ENCODE peak calls at places on chromosome 17, in five cellular contexts. One of them, this sample, is unnamed.
A peak's percentile ranks its signal among the peaks of the same experiment; 100 is the strongest.

GRCh38 chr17:79794659-79795511 is 2.0 kb downstream of the CBX8 start:
- DNase-seq in SK-N-SH: no peak
- DNase-seq in heart left ventricle: no peak
- DNase-seq in hepatocyte: no peak
- DNase-seq in GM23248: no peak
- DNase-seq in this sample: peak; percentile 74

GRCh38 chr17:42347198-42347597 is 41.0 kb downstream of the STAT3 start:
- DNase-seq in GM23248: peak; percentile 91
- DNase-seq in heart left ventricle: peak; percentile 43
- DNase-seq in SK-N-SH: peak; percentile 27
- DNase-seq in hepatocyte: no peak
- DNase-seq in this sample: no peak

GRCh38 chr17:29165261-29165660 is 14.9 kb downstream of the MYO18A start:
- DNase-seq in SK-N-SH: no peak
- DNase-seq in hepatocyte: no peak
- DNase-seq in GM23248: no peak
- DNase-seq in heart left ventricle: no peak
- DNase-seq in this sample: no peak

GRCh38 chr17:53629188-53629587 is 193.5 kb upstream of the KIF2B start:
- DNase-seq in hepatocyte: no peak
- DNase-seq in SK-N-SH: no peak
- DNase-seq in GM23248: peak; percentile 20
- DNase-seq in heart left ventricle: no peak
- DNase-seq in this sample: no peak

GRCh38 chr17:67051837-67052236 is 7.5 kb downstream of the CACNG1 start:
- DNase-seq in hepatocyte: no peak
- DNase-seq in SK-N-SH: no peak
- DNase-seq in GM23248: no peak
- DNase-seq in heart left ventricle: no peak
- DNase-seq in this sample: no peak

GRCh38 chr17:67636841-67637240 is 80.9 kb upstream of the NOL11 start:
- DNase-seq in heart left ventricle: no peak
- DNase-seq in SK-N-SH: no peak
- DNase-seq in hepatocyte: no peak
- DNase-seq in GM23248: peak; percentile 5
- DNase-seq in this sample: no peak

GRCh38 chr17:9924735-9925191 is 19.7 kb upstream of the RCVRN start:
- DNase-seq in GM23248: peak; percentile 86
- DNase-seq in heart left ventricle: no peak
- DNase-seq in SK-N-SH: peak; percentile 61
- DNase-seq in hepatocyte: peak; percentile 84
- DNase-seq in this sample: peak; percentile 80

GRCh38 chr17:45333702-45334092 is 16.9 kb upstream of the MAP3K14 start:
- DNase-seq in heart left ventricle: no peak
- DNase-seq in GM23248: no peak
- DNase-seq in SK-N-SH: no peak
- DNase-seq in hepatocyte: no peak
- DNase-seq in this sample: no peak

GRCh38 chr17:32226881-32227280 is 38.8 kb upstream of the RHBDL3 start:
- DNase-seq in hepatocyte: no peak
- DNase-seq in GM23248: no peak
- DNase-seq in SK-N-SH: no peak
- DNase-seq in heart left ventricle: no peak
- DNase-seq in this sample: peak; percentile 18

GRCh38 chr17:32227910-32228309 is 37.7 kb upstream of the RHBDL3 start:
- DNase-seq in SK-N-SH: no peak
- DNase-seq in heart left ventricle: no peak
- DNase-seq in GM23248: no peak
- DNase-seq in hepatocyte: no peak
- DNase-seq in this sample: peak; percentile 38

GRCh38 chr17:32223703-32224102 is 41.9 kb upstream of the RHBDL3 start:
- DNase-seq in SK-N-SH: no peak
- DNase-seq in hepatocyte: no peak
- DNase-seq in GM23248: no peak
- DNase-seq in heart left ventricle: no peak
- DNase-seq in this sample: no peak

GRCh38 chr17:32222621-32223020 is 43.0 kb upstream of the RHBDL3 start:
- DNase-seq in GM23248: peak; percentile 52
- DNase-seq in hepatocyte: no peak
- DNase-seq in heart left ventricle: no peak
- DNase-seq in SK-N-SH: no peak
- DNase-seq in this sample: no peak
- H3K4me3 ChIP-seq in GM23248: no peak overlapping the region
- H3K4me3 ChIP-seq in hepatocyte: no peak overlapping the region
- H3K4me3 ChIP-seq in heart left ventricle: no peak overlapping the region
- H3K4me3 ChIP-seq in SK-N-SH: no peak overlapping the region
- H3K4me3 ChIP-seq in this sample: no peak overlapping the region

GRCh38 chr17:74631468-74632195 is 8.1 kb upstream of the CD300E start:
- DNase-seq in heart left ventricle: no peak
- DNase-seq in SK-N-SH: peak; percentile 80
- DNase-seq in GM23248: peak; percentile 74
- DNase-seq in hepatocyte: peak; percentile 71
- DNase-seq in this sample: peak; percentile 38
- H3K36me3 ChIP-seq in heart left ventricle: no peaks in the 10 kb centered on the region
- H3K36me3 ChIP-seq in SK-N-SH: no peaks in the 10 kb centered on the region
- H3K36me3 ChIP-seq in GM23248: no peaks in the 10 kb centered on the region
- H3K36me3 ChIP-seq in hepatocyte: no peaks in the 10 kb centered on the region
- H3K36me3 ChIP-seq in this sample: no peaks in the 10 kb centered on the region

DNA sequence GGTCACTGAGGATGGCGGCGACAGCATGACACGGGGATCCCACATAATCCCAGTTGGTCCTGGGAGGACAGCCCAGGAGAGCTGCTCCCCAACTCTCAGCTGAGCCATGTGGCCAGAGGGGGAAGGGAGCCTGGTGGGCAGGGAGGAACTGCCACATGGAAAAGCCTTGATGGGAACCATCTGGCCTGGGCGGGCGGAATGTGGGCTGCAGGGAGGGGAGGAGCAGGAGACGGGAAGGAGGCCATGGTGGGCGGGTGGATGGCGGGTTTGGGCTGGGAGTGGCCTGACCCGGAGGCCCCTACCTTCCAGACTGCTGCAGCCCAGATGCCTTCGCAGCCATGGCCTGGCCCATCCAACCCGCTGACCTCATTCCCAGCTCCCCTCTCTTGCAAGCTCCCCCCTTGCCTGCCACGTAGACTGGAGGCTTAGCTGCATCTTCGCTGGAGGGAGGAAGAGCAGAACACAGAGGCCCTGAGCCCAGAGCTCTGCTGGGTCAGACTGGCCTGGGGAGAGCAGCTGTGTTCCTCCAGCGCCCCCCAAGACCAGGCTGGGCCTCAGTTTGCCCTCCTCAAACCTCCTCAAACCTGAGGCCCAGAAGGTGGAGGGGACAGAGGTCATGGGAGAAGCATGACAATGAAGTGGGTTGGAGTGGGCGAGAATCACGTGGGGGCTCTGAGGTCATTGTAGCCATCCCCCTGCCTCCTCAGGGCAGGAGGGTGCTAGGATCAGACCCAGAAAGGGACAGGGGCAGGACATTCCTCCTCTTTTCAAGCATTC is 8.2 kb upstream of the COL1A1 start:
- DNase-seq in SK-N-SH: peak; percentile 96
- DNase-seq in hepatocyte: peak; percentile 92
- DNase-seq in heart left ventricle: peak; percentile 89
- DNase-seq in GM23248: peak; percentile 100
- DNase-seq in this sample: peak; percentile 90
- H3K4me3 ChIP-seq in SK-N-SH: peak overlapping the region; percentile 56
- H3K4me3 ChIP-seq in hepatocyte: no peak overlapping the region
- H3K4me3 ChIP-seq in heart left ventricle: no peak overlapping the region
- H3K4me3 ChIP-seq in GM23248: peak overlapping the region; percentile 57
- H3K4me3 ChIP-seq in this sample: no peak overlapping the region

GRCh38 chr17:77786740-77787505 is 171.6 kb upstream of the TNRC6C start:
- DNase-seq in hepatocyte: no peak
- DNase-seq in heart left ventricle: no peak
- DNase-seq in GM23248: peak; percentile 44
- DNase-seq in SK-N-SH: peak; percentile 91
- DNase-seq in this sample: peak; percentile 79
- H3K36me3 ChIP-seq in hepatocyte: no peaks in the 10 kb centered on the region
- H3K36me3 ChIP-seq in heart left ventricle: no peaks in the 10 kb centered on the region
- H3K36me3 ChIP-seq in GM23248: no peaks in the 10 kb centered on the region
- H3K36me3 ChIP-seq in SK-N-SH: no peaks in the 10 kb centered on the region
- H3K36me3 ChIP-seq in this sample: no peaks in the 10 kb centered on the region

GRCh38 chr17:13154403-13154802 is 136.6 kb upstream of the ELAC2 start:
- DNase-seq in heart left ventricle: no peak
- DNase-seq in hepatocyte: no peak
- DNase-seq in SK-N-SH: no peak
- DNase-seq in GM23248: peak; percentile 60
- DNase-seq in this sample: no peak
- H3K4me3 ChIP-seq in heart left ventricle: no peak overlapping the region
- H3K4me3 ChIP-seq in hepatocyte: no peak overlapping the region
- H3K4me3 ChIP-seq in SK-N-SH: no peak overlapping the region
- H3K4me3 ChIP-seq in GM23248: no peak overlapping the region
- H3K4me3 ChIP-seq in this sample: no peak overlapping the region

GRCh38 chr17:75626496-75627038 is 6.7 kb upstream of the SMIM5 start:
- DNase-seq in GM23248: no peak
- DNase-seq in SK-N-SH: peak; percentile 62
- DNase-seq in heart left ventricle: no peak
- DNase-seq in hepatocyte: no peak
- DNase-seq in this sample: no peak

GRCh38 chr17:75625813-75626486 is 7.3 kb upstream of the SMIM5 start:
- DNase-seq in GM23248: peak; percentile 44
- DNase-seq in SK-N-SH: peak; percentile 92
- DNase-seq in hepatocyte: peak; percentile 70
- DNase-seq in heart left ventricle: no peak
- DNase-seq in this sample: peak; percentile 97

GRCh38 chr17:75628425-75628824 is 4.8 kb upstream of the SMIM5 start:
- DNase-seq in SK-N-SH: no peak
- DNase-seq in GM23248: no peak
- DNase-seq in hepatocyte: no peak
- DNase-seq in heart left ventricle: no peak
- DNase-seq in this sample: no peak

GRCh38 chr17:75629157-75629556 is 4.1 kb upstream of the SMIM5 start:
- DNase-seq in GM23248: no peak
- DNase-seq in heart left ventricle: no peak
- DNase-seq in SK-N-SH: no peak
- DNase-seq in hepatocyte: no peak
- DNase-seq in this sample: no peak

GRCh38 chr17:75627094-75627493 is 6.1 kb upstream of the SMIM5 start:
- DNase-seq in GM23248: no peak
- DNase-seq in heart left ventricle: no peak
- DNase-seq in SK-N-SH: no peak
- DNase-seq in hepatocyte: no peak
- DNase-seq in this sample: no peak
- H3K36me3 ChIP-seq in GM23248: no peaks in the 10 kb centered on the region
- H3K36me3 ChIP-seq in heart left ventricle: peaks cover 26% of the 10 kb centered on the region
- H3K36me3 ChIP-seq in SK-N-SH: peaks cover 46% of the 10 kb centered on the region
- H3K36me3 ChIP-seq in hepatocyte: no peaks in the 10 kb centered on the region
- H3K36me3 ChIP-seq in this sample: peaks cover 2% of the 10 kb centered on the region

DNA sequence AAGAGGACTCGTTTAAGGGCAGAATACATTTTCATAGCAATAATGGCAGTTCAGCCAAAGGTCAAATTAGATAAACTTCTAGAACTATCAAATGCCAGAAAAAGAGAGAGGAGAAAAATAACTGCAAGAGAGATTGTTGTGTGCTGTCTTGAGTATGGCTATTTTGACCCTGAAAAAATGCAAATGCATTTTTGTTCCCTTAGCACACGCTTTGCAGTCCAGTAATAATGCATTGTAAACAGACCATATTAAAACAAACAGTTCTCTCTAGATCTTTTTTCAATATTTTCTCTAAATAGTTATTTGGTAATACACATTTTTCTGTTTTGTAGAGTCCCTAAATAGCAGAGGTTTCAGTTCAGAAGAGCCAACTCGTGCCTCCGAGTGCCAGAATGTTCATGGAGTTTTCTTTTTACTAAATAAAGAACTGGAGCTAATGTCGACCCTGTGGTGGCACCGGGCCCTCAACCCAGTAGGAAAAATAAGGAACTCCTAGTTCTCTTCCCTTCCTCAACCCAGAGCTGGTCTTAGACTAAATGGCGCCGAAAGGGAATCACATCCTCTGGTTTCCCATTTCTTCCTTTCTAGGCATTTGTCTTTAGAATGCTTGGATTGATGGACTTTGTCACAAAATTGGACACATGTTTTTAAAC is 298.1 kb downstream of the MAP2K4 start:
- DNase-seq in heart left ventricle: no peak
- DNase-seq in GM23248: no peak
- DNase-seq in hepatocyte: no peak
- DNase-seq in SK-N-SH: no peak
- DNase-seq in this sample: no peak
- H3K4me3 ChIP-seq in heart left ventricle: no peak overlapping the region
- H3K4me3 ChIP-seq in GM23248: no peak overlapping the region
- H3K4me3 ChIP-seq in hepatocyte: no peak overlapping the region
- H3K4me3 ChIP-seq in SK-N-SH: no peak overlapping the region
- H3K4me3 ChIP-seq in this sample: no peak overlapping the region